ENCODE peak calls at places on chromosomes 1 and 21, in nine cellular contexts. B is stomach, D is right lobe of liver, E is heart left ventricle, Z is H1, K is A549, N is prostate gland, O is sigmoid colon, S is body of pancreas. C is an unnamed sample.
A peak's percentile ranks its signal among the peaks of the same experiment; 100 is the strongest.

GRCh38 chr1:106876384-106876783 is 180.1 kb upstream of the PRMT6 start:
- DNase-seq in B (no peak), D (no peak), E (no peak), Z (no peak), K (no peak), N (no peak), O (no peak), S (no peak), C (no peak)

GRCh38 chr1:182149411-182149965 is 88.0 kb upstream of the ZNF648 start:
- DNase-seq in B (peak; percentile 36), D (no peak), E (peak; percentile 50), Z (no peak), K (no peak), N (no peak), O (peak; percentile 79), S (peak; percentile 80), C (no peak)

GRCh38 chr1:50047916-50048694 is 24.4 kb upstream of the AGBL4 start:
- DNase-seq in B (no peak), D (peak; percentile 32), E (no peak), Z (peak; percentile 94), K (no peak), N (no peak), O (peak; percentile 60), S (peak; percentile 12), C (no peak)

GRCh38 chr1:177780096-177780700 is 189.7 kb downstream of the SEC16B start:
- DNase-seq in B (no peak), D (no peak), E (no peak), Z (no peak), K (peak; percentile 24), N (peak; percentile 12), O (no peak), S (peak; percentile 34), C (peak; percentile 16)

GRCh38 chr1:41683681-41684500 is 199.4 kb upstream of the EDN2 start:
- DNase-seq in B (no peak), D (peak; percentile 43), E (peak; percentile 38), Z (no peak), K (no peak), N (no peak), O (no peak), S (peak; percentile 31), C (no peak)

GRCh38 chr21:34807881-34808568 is 139.2 kb downstream of the CLIC6 start:
- DNase-seq in B (peak; percentile 41), D (no peak), E (no peak), Z (no peak), K (peak; percentile 50), N (no peak), O (peak; percentile 85), S (peak; percentile 38), C (peak; percentile 81)

GRCh38 chr1:106344494-106344893 is 712.0 kb upstream of the PRMT6 start:
- DNase-seq in B (no peak), D (no peak), E (no peak), Z (no peak), K (no peak), N (no peak), O (no peak), S (no peak), C (no peak)

GRCh38 chr1:239909894-239910293 is 181.8 kb upstream of the FMN2 start:
- DNase-seq in B (no peak), D (peak; percentile 63), E (no peak), Z (no peak), K (no peak), N (no peak), O (peak; percentile 86), S (peak; percentile 47), C (peak; percentile 53)

GRCh38 chr1:53255031-53255430 is 16.7 kb upstream of the MAGOH start:
- DNase-seq in B (no peak), D (no peak), E (no peak), Z (no peak), K (no peak), N (no peak), O (no peak), S (no peak), C (no peak)
- TF ChIP-seq CTCF in B (no peak), D (no peak), E (no peak), Z (no peak), K (no peak), N (no peak), O (no peak), S (no peak), C (no peak)

DNA sequence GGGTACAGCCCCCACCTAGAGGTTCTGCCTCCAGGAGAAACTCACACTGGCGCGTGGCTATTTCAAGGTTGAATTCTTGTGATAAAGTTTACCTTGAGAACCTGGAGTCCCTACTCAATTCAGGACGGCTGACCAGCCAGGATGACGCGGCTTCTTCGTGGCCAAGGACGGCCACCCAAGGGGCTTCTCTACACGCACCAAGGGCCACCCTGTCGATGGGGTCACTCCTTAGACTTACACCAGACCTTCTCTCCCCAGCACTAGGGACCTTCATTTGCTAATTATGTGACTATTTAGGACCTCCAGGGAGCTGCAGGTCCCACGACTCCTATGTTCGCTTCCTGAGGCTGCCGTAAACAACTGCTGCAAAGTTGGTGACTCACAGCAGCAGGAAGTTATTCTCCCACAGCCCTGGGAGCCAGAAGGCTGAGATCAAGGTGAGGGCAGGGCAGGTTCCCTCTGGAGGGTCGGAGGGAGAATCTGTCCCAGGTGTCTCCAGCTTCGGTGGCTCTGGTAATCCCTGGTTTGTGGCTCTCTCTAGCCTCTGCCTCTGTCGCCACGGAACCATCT is 135.9 kb downstream of the NPHP4 start:
- DNase-seq in B (no peak), D (no peak), E (no peak), Z (no peak), K (no peak), N (no peak), O (no peak), S (peak; percentile 45), C (no peak)
- TF ChIP-seq POLR2A in B (no peak), D (no peak), E (no peak), Z (no peak), K (no peak), N (no peak), O (no peak), S (peak; percentile 31), C (no peak)

GRCh38 chr1:116574581-116575291 is 3.9 kb upstream of the CD58 start:
- DNase-seq in B (peak; percentile 74), D (no peak), E (peak; percentile 73), Z (no peak), K (peak; percentile 65), N (peak; percentile 61), O (peak; percentile 74), S (peak; percentile 74), C (no peak)
- H3K4me3 ChIP-seq in B (no peak overlapping the region), D (no peak overlapping the region), E (no peak overlapping the region), Z (no peak overlapping the region), K (no peak overlapping the region), N (no peak overlapping the region), O (no peak overlapping the region), S (no peak overlapping the region), C (no peak overlapping the region)

DNA sequence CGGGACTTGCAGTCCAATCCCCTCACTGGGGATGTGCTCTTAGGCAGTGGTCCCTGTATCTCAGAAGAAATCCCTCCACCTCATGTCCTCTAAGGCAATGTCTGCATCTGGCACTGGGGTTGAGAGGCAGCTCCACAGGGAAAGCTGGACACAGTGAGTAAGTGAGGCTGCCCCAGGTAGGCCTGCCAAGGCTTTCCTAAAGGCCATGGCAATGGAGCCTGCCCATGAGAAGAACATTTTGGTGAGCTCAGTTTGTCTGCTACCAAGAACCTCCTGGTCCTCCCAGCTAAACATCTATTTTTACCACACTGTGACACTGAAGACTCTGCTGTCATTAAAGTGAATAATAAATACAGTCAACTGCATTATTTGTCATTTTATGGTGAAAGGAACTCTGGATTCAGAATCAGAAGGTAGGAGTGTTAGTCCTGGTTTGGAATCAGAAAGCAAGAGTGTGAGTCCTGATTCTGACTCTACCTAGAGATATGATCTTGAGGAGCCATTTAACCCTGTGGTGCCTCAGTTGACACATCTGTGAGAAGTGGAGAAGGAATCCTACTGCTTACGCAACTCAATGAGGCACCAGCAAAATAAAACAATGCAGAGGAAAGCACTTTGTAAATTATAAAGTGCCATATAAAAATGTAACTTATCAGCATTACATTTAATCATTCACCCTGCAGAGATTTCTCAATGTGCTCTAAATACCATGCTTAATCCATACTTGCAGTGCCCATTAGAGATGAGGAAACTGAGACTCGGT is 41.0 kb downstream of the TBX15 start:
- DNase-seq in B (no peak), D (no peak), E (no peak), Z (no peak), K (no peak), N (no peak), O (no peak), S (no peak), C (peak; percentile 89)
- TF ChIP-seq CTCF in B (no peak), D (no peak), E (no peak), Z (no peak), K (no peak), N (no peak), O (no peak), S (no peak), C (no peak)

GRCh38 chr1:26472901-26473845 is 933 bp downstream of the HMGN2 start:
- DNase-seq in B (peak; percentile 97), D (peak; percentile 99), E (peak; percentile 97), Z (peak; percentile 95), K (peak; percentile 72), N (peak; percentile 94), O (peak; percentile 99), S (peak; percentile 97), C (peak; percentile 95)
- TF ChIP-seq POLR2A in B (no peak), D (no peak), E (peak; percentile 43), Z (no peak), K (no peak), N (peak; percentile 74), O (peak; percentile 27), S (peak; percentile 50), C (peak; percentile 76)

C was measured in gastrocnemius medialis.